ENCODE peak calls at places on chromosomes 16 and 17, in four cellular contexts. Q, S, O and R are unnamed samples.

GRCh38 chr17:49223517-49224197 is 6.9 kb downstream of the PHOSPHO1 start:
- DNase-seq in Q (peak; percentile 84), S (no peak), O (no peak), R (peak; percentile 57)

GRCh38 chr16:49739381-49739780 is 116.5 kb downstream of the ZNF423 start:
- DNase-seq in Q (peak; percentile 84), S (no peak), O (no peak), R (no peak)

GRCh38 chr16:57000271-57001025 is 11.1 kb downstream of the NLRC5 start:
- DNase-seq in Q (no peak), S (peak; percentile 14), O (no peak), R (peak; percentile 43)

GRCh38 chr16:74868501-74868900 is 93.9 kb upstream of the FA2H start:
- DNase-seq in Q (peak; percentile 39), S (no peak), O (no peak), R (no peak)

GRCh38 chr17:8956521-8956920 is 9.0 kb downstream of the PIK3R5 start:
- DNase-seq in Q (no peak), S (no peak), O (no peak), R (no peak)

GRCh38 chr16:63629272-63629671 is 1492.6 kb downstream of the CDH11 start:
- DNase-seq in Q (no peak), S (no peak), O (no peak), R (no peak)

GRCh38 chr17:17053446-17054379 is 11.5 kb downstream of the MPRIP start:
- DNase-seq in Q (no peak), S (peak; percentile 53), O (no peak), R (peak; percentile 21)

GRCh38 chr17:81390029-81390428 is 5.2 kb upstream of the BAHCC1 start:
- DNase-seq in Q (no peak), S (no peak), O (no peak), R (no peak)

GRCh38 chr16:89359296-89360147 is 130.8 kb downstream of the ANKRD11 start:
- DNase-seq in Q (no peak), S (no peak), O (no peak), R (no peak)

GRCh38 chr17:45223541-45224528 is 2.1 kb downstream of the FMNL1 start:
- DNase-seq in Q (no peak), S (no peak), O (no peak), R (no peak)

GRCh38 chr17:73010414-73010813 is 82.1 kb downstream of the SLC39A11 start:
- DNase-seq in Q (no peak), S (no peak), O (no peak), R (no peak)

GRCh38 chr16:19607610-19608280 is 52.2 kb downstream of the VPS35L start:
- DNase-seq in Q (no peak), S (no peak), O (no peak), R (no peak)

GRCh38 chr16:67594956-67595355 is 32.6 kb downstream of the CTCF start:
- DNase-seq in Q (peak; percentile 56), S (no peak), O (no peak), R (no peak)

GRCh38 chr17:31072186-31072585 is 22.6 kb upstream of the NF1 start:
- DNase-seq in Q (peak; percentile 20), S (no peak), O (no peak), R (no peak)

DNA sequence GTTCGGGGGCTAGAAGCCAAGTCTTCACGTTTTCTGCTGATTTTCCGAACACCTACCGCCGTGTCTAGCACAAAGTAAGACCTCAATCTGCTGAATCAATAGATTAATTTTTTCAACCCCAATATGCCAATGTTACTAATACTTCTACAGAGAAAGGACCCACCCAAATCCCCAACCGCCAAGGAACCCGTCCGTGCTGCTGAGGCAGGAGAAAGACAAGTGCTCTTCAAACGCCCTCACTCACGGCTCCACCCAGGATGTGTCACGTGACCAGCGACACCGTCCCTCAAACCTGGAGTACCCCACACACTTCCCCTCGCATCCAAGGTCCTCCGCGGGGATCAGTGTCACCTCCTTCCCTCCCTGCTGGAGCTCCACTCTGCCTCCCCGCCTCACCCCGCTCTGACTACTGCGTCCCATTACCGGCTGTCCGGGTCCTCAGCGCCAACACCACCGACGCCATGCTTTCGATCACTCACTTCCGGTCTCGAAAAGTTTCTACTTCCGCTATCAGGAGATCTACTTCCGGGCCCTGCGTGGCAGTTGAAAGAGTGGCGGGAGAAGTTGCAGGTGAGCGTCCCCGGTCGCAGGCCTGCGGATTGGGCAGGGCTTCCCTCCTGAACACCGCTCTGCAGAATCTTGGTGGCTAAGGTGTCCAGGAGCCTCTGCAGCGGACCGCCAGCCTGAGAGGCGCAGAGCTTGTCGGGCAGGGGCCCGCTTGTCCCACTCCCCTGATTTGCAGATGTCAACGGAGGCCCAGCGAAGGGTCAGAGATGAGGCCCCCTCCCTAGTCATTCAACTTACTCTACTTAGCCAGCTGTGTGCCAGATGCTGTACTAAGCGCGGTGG is at the start of the genes EME1 and MRPL27:
- DNase-seq in Q (peak; percentile 92), S (peak; percentile 92), O (peak; percentile 89), R (peak; percentile 82)
- TF ChIP-seq POLR2AphosphoS5 in Q (peak; percentile 91), S (peak; percentile 70), O (peak; percentile 98), R (peak; percentile 58)

GRCh38 chr17:19448341-19449268 is 37.6 kb downstream of the RNF112 start:
- DNase-seq in Q (no peak), S (peak; percentile 86), O (no peak), R (no peak)
- TF ChIP-seq POLR2AphosphoS5 in Q (no peak), S (peak; percentile 84), O (no peak), R (peak; percentile 65)

DNA sequence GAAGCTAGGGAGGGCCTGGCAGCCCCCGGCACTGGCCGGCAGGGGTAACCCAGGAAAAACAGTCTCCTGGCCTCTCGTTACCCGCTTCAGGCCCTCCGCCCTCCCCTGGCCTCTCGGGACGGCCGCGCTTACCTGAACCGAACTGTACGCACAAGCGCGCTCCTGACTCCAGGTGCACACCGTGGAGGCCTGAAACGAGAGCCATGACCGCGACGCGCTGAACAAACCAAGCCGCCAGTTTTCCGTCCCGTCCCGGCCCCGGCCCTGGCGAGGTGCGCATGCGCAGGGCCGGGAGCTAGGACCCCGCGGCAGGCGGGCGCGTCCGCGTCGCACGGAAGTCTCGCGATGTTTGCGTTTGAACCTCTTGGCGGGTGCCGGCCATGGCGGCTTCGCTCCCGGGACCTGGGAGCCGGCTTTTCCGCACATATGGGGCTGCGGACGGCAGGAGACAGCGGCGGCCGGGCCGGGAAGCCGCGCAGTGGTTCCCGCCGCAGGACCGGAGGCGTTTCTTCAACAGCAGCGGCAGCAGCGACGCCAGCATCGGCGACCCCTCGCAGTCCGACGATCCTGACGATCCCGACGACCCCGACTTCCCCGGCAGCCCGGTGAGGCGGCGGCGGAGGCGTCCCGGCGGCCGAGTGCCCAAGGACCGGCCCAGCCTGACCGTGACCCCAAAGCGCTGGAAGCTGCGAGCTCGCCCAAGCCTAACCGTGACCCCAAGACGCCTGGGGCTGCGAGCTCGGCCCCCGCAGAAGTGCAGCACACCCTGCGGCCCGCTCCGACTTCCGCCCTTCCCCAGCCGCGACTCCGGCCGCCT is at the start of gene HASPIN:
- DNase-seq in Q (peak; percentile 97), S (peak; percentile 93), O (peak; percentile 53), R (peak; percentile 93)
- TF ChIP-seq POLR2AphosphoS5 in Q (peak; percentile 91), S (peak; percentile 70), O (peak; percentile 37), R (peak; percentile 92)

GRCh38 chr16:84195201-84196093 is 4.5 kb downstream of the ADAD2 start:
- DNase-seq in Q (no peak), S (no peak), O (no peak), R (no peak)

GRCh38 chr16:84197487-84198128 is 6.7 kb downstream of the ADAD2 start:
- DNase-seq in Q (no peak), S (no peak), O (no peak), R (no peak)

GRCh38 chr16:84198401-84198800 is 7.4 kb downstream of the ADAD2 start:
- DNase-seq in Q (no peak), S (no peak), O (no peak), R (no peak)

GRCh38 chr16:84196101-84196500 is 5.1 kb downstream of the ADAD2 start:
- DNase-seq in Q (no peak), S (no peak), O (no peak), R (no peak)

GRCh38 chr16:84196727-84197486 is 6.0 kb downstream of the ADAD2 start:
- DNase-seq in Q (no peak), S (no peak), O (no peak), R (no peak)
- TF ChIP-seq POLR2AphosphoS5 in Q (no peak), S (no peak), O (no peak), R (no peak)

GRCh38 chr17:74202879-74203432 is 522 bp upstream of the RPL38 start:
- DNase-seq in Q (no peak), S (no peak), O (no peak), R (no peak)

GRCh38 chr17:74204474-74204873 is 996 bp downstream of the RPL38 start:
- DNase-seq in Q (no peak), S (no peak), O (no peak), R (no peak)

GRCh38 chr17:74205274-74205673 is 1.8 kb downstream of the RPL38 start:
- DNase-seq in Q (no peak), S (no peak), O (no peak), R (no peak)

GRCh38 chr17:74203439-74204240 is at the start of gene RPL38:
- DNase-seq in Q (peak; percentile 98), S (peak; percentile 98), O (peak; percentile 99), R (peak; percentile 97)

DNA sequence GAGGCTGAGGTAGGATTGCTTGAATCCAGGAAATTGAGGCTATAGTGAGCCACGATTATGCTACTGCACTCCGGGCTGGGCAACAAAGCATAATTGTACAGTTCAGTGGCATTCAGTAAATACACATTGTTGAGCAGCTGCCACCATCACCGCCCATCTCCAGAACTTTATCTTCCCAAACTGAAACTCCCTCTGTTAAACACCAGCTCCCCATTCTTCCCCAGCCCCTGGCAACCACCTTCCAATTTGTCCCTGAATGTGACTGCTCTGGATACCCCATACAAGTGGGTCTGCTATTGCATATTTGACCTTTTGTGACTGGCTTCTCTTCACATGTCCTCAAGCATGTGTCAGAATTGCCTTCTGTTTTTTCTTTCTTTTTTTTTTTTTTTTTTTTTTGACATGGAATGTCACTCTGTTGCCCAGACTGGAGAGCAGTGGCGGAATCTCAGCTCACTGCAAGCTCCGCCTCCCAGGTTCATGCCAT is 2.9 kb downstream of the RPL38 start:
- DNase-seq in Q (no peak), S (no peak), O (no peak), R (no peak)
- TF ChIP-seq POLR2AphosphoS5 in Q (no peak), S (no peak), O (no peak), R (no peak)

GRCh38 chr16:8863594-8864424 is 5.0 kb downstream of the CARHSP1 start:
- DNase-seq in Q (peak; percentile 51), S (no peak), O (no peak), R (peak; percentile 87)
- TF ChIP-seq POLR2AphosphoS5 in Q (peak; percentile 28), S (no peak), O (no peak), R (peak; percentile 5)

GRCh38 chr16:628321-629061 is 2.3 kb upstream of the WFIKKN1 start:
- DNase-seq in Q (no peak), S (peak; percentile 61), O (no peak), R (no peak)
- TF ChIP-seq POLR2AphosphoS5 in Q (no peak), S (no peak), O (no peak), R (no peak)